ENCODE peak calls at places on chromosome 10, in five cellular contexts. O is right lobe of liver, U is left lung, R is cardiac muscle cell, K is GM23338. S is an unnamed sample. For H3K4me1 and H3K27me3, the result is how much of the 10 kb centered on the place peaks cover.

GRCh38 chr10:122373713-122374112 is 795 bp upstream of the PLEKHA1 start:
- DNase-seq in O (no peak), U (no peak), R (peak), K (peak), S (no peak)

GRCh38 chr10:117004627-117005453 is at the start of gene SHTN1:
- DNase-seq in R (peak), O (peak), U (peak), K (peak), S (peak)

GRCh38 chr10:113704637-113705343 is 25.1 kb downstream of the CASP7 start:
- DNase-seq in U (no peak), R (peak), K (peak), O (no peak), S (no peak)

GRCh38 chr10:26640391-26640790 is 57.1 kb upstream of the PDSS1 start:
- DNase-seq in U (no peak), R (no peak), O (no peak), K (no peak), S (no peak)

GRCh38 chr10:15335500-15335899 is 35.6 kb downstream of the FAM171A1 start:
- DNase-seq in U (no peak), R (no peak), O (no peak), K (no peak), S (no peak)

GRCh38 chr10:69335063-69335587 is 56.8 kb downstream of the HK1 start:
- DNase-seq in U (peak), R (no peak), K (no peak), O (peak), S (peak)

GRCh38 chr10:89271532-89271931 is 20.0 kb upstream of the LIPA start:
- DNase-seq in R (no peak), O (no peak), K (no peak), U (no peak), S (no peak)

GRCh38 chr10:122669842-122670241 is 29.8 kb downstream of the C10orf120 start:
- DNase-seq in U (no peak), K (peak), O (no peak), R (no peak), S (no peak)

GRCh38 chr10:4403638-4404252 is 422.3 kb upstream of the AKR1E2 start:
- DNase-seq in K (no peak), R (no peak), U (no peak), O (no peak), S (no peak)

GRCh38 chr10:76396126-76396525 is 964.7 kb downstream of the LRMDA start:
- DNase-seq in R (no peak), U (no peak), K (no peak), O (no peak), S (no peak)

GRCh38 chr10:124349231-124349992 is 69.3 kb downstream of the OAT start:
- DNase-seq in O (no peak), K (no peak), U (no peak), R (no peak), S (peak)

GRCh38 chr10:10131984-10132383 is 885.7 kb upstream of the CELF2 start:
- DNase-seq in O (no peak), R (no peak), K (no peak), U (no peak), S (no peak)

GRCh38 chr10:26407406-26407969 is 30.7 kb upstream of the APBB1IP start:
- DNase-seq in R (no peak), O (no peak), U (no peak), K (no peak), S (no peak)

GRCh38 chr10:18793951-18794350 is 134.7 kb downstream of the ARL5B start:
- DNase-seq in O (no peak), U (no peak), K (peak), R (peak), S (no peak)

GRCh38 chr10:110508806-110509544 is 11.3 kb downstream of the DUSP5 start:
- DNase-seq in U (no peak), O (no peak), R (no peak), K (no peak), S (no peak)

GRCh38 chr10:75978213-75978612 is 546.8 kb downstream of the LRMDA start:
- DNase-seq in K (peak), U (no peak), R (no peak), O (no peak), S (no peak)

GRCh38 chr10:110077436-110078120 is 69.8 kb downstream of the ADD3 start:
- DNase-seq in U (no peak), O (no peak), R (no peak), K (no peak), S (no peak)

GRCh38 chr10:52955337-52955736 is 182.8 kb upstream of the MBL2 start:
- DNase-seq in O (no peak), R (no peak), K (no peak), U (peak), S (no peak)

GRCh38 chr10:80415734-80416281 is 7.5 kb downstream of the PRXL2A start:
- DNase-seq in K (no peak), U (no peak), O (no peak), R (no peak), S (no peak)

GRCh38 chr10:94292448-94293118 is 70.2 kb downstream of the NOC3L start:
- DNase-seq in K (no peak), U (no peak), O (no peak), R (no peak), S (no peak)

GRCh38 chr10:79400567-79401004 is 44.8 kb downstream of the ZCCHC24 start:
- DNase-seq in O (no peak), R (peak), U (peak), K (peak), S (peak)

GRCh38 chr10:119104653-119105024 is 726 bp downstream of the DENND10 start:
- DNase-seq in U (no peak), R (peak), O (peak), K (peak), S (peak)

GRCh38 chr10:24884316-24884715 is 68.1 kb downstream of the PRTFDC1 start:
- DNase-seq in R (no peak), O (no peak), K (no peak), U (no peak), S (no peak)

GRCh38 chr10:17685227-17685840 is 41.4 kb downstream of the STAM start:
- DNase-seq in U (no peak), O (no peak), R (no peak), K (no peak), S (no peak)

GRCh38 chr10:77548671-77549070 is 88.9 kb downstream of the KCNMA1 start:
- DNase-seq in R (no peak), O (no peak), K (no peak), U (no peak), S (no peak)

GRCh38 chr10:79260803-79261740 is 86.2 kb upstream of the PPIF start:
- DNase-seq in O (no peak), K (peak), U (no peak), R (peak), S (no peak)

GRCh38 chr10:111128331-111129167 is 51.7 kb downstream of the ADRA2A start:
- DNase-seq in K (no peak), U (no peak), R (no peak), O (no peak), S (no peak)

GRCh38 chr10:35934637-35934995 is 292.5 kb upstream of the FZD8 start:
- DNase-seq in R (no peak), O (no peak), K (no peak), U (no peak), S (no peak)

GRCh38 chr10:74738543-74738942 is 87.9 kb upstream of the KAT6B start:
- DNase-seq in K (no peak), O (no peak), R (no peak), U (no peak), S (no peak)

GRCh38 chr10:109886037-109886787 is 37.1 kb downstream of the XPNPEP1 start:
- DNase-seq in R (no peak), O (no peak), K (no peak), U (no peak), S (no peak)

GRCh38 chr10:11553773-11554381 is 57.6 kb downstream of the USP6NL start:
- DNase-seq in U (peak), R (no peak), O (no peak), K (no peak), S (no peak)

GRCh38 chr10:86083206-86083605 is 283.4 kb downstream of the GRID1 start:
- DNase-seq in K (no peak), U (no peak), O (no peak), R (no peak), S (no peak)

GRCh38 chr10:128852449-128852848 is 614.6 kb upstream of the MGMT start:
- DNase-seq in K (no peak), O (no peak), R (no peak), U (no peak), S (no peak)

GRCh38 chr10:82390866-82391658 is 516.1 kb downstream of the NRG3 start:
- DNase-seq in O (peak), K (no peak), R (no peak), U (no peak), S (no peak)

GRCh38 chr10:100519321-100520051 is at the start of gene SEC31B:
- DNase-seq in R (peak), O (peak), K (peak), U (peak), S (peak)

GRCh38 chr10:87842776-87843497 is 20.4 kb downstream of the KLLN start:
- DNase-seq in O (no peak), R (no peak), U (no peak), K (peak), S (no peak)

GRCh38 chr10:91190388-91190870 is 30.0 kb upstream of the PCGF5 start:
- DNase-seq in R (no peak), O (no peak), K (no peak), U (no peak), S (no peak)

GRCh38 chr10:11670311-11670825 is 58.9 kb upstream of the USP6NL start:
- DNase-seq in O (no peak), K (no peak), R (no peak), U (no peak), S (no peak)

DNA sequence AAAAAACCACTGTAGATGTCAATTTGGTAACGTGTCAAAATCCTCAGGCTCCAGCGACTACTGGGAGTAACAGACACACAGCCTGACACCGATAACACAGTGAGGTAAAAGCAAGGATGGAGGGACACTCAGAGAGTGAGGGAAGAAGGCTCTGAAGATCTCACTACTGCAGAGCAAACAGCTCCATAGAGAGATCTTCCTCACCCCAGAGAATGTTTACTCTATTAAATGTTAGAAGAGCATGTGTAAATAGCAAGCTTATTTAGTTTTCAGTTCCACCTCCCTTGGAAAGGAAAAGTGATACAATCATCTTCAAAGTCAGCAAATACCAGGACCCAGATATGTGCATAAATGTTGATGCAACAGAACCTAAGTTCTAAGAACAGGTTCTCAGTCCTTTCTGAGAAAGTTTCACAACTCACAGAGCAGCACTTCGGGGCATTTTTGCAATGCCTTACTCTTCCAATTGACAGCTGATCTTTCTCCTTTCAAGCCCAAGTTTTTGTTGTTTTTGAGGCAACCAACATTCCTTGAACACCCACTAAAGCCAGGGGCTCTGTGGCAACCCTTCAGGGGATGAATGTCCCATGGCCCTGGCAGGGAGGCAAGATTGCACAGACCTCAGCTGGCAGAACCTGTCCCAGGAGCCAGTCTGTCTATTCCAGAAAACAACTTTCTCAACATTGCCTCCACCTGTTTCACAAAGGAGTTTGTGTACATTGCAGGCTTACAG is 177.4 kb downstream of the SFMBT2 start:
- DNase-seq in O (no peak), K (no peak), R (no peak), U (no peak), S (peak)
- TF ChIP-seq CTCF in O (no peak), K (no peak), R (no peak), U (no peak), S (no peak)

GRCh38 chr10:120656121-120656520 is 195.0 kb upstream of the WDR11 start:
- DNase-seq in O (no peak), K (no peak), U (no peak), R (no peak), S (no peak)
- H3K4me1 ChIP-seq in O (under half), K (under half), U (under half), R (under half), S (under half)

GRCh38 chr10:101566333-101567164 is 21.5 kb downstream of the POLL start:
- DNase-seq in K (peak), U (no peak), R (peak), O (no peak), S (peak)
- H3K27me3 ChIP-seq in K (half or more), U (under half), R (under half), O (under half), S (half or more)

GRCh38 chr10:34746094-34746493 is 69.0 kb downstream of the PARD3 start:
- DNase-seq in K (no peak), R (no peak), U (no peak), O (peak), S (no peak)
- TF ChIP-seq CTCF in K (no peak), R (no peak), U (no peak), O (peak), S (no peak)

GRCh38 chr10:133311570-133311969 is 2.9 kb downstream of the ZNF511 start:
- DNase-seq in K (no peak), O (peak), U (peak), R (no peak), S (no peak)
- H3K4me1 ChIP-seq in K (under half), O (under half), U (under half), R (under half), S (under half)

DNA sequence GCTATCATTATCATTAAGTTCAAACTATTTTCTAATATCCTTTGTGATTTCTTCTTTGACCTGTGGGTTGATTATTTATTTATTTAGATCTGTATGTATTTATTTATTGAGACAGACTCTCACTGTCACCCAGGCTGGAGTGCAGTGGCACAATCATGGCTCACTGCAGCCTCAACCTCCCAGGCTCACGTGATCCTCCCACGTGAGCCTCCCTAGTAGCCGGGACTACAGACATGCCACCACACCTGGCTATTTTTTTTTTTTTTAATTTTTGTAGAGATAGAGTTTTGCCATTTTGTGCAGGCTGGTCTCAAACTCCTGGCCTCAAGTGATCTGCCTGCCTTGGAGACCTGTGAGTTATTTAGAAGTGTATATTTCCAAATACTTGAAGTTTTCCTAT is 28.7 kb upstream of the MRPS16 start:
- DNase-seq in K (no peak), O (no peak), R (no peak), U (no peak), S (no peak)
- H3K27me3 ChIP-seq in K (under half), O (under half), R (under half), U (under half), S (under half)